ENCODE peak calls at places on chromosomes 4 and X, in nine cellular contexts. K, Z, D, Q, W, O, L, I and V are unnamed samples.

GRCh38 chr4:80370635-80371034 is 35.1 kb downstream of the CFAP299 start:
- DNase-seq in Q (no peak), O (no peak), W (no peak), L (no peak), Z (no peak), D (no peak), I (no peak), K (no peak), V (no peak)

GRCh38 chrX:50756276-50756675 is 57.7 kb downstream of the SHROOM4 start:
- DNase-seq in D (no peak), Q (no peak), L (no peak), Z (no peak), K (no peak), I (no peak), W (no peak), O (no peak), V (no peak)

GRCh38 chrX:118727686-118728339 is 407 bp downstream of the IL13RA1 start:
- DNase-seq in D (peak), K (no peak), L (no peak), Q (no peak), O (no peak), W (no peak), I (no peak), Z (peak), V (peak)

GRCh38 chrX:68732906-68733493 is 85.5 kb downstream of the STARD8 start:
- DNase-seq in W (peak), K (peak), Z (peak), O (peak), Q (peak), I (peak), L (no peak), D (peak), V (peak)

GRCh38 chr4:102438873-102439614 is 62.1 kb upstream of the NFKB1 start:
- DNase-seq in Z (peak), D (no peak), L (peak), K (no peak), W (no peak), Q (peak), O (peak), I (no peak), V (no peak)

GRCh38 chr4:181140037-181140603 is 1103.1 kb upstream of the TENM3 start:
- DNase-seq in Z (no peak), D (no peak), W (no peak), Q (no peak), L (peak), I (no peak), K (peak), O (no peak), V (no peak)

GRCh38 chr4:76836860-76837564 is 60.9 kb downstream of the SOWAHB start:
- DNase-seq in W (no peak), D (no peak), Z (no peak), I (no peak), K (no peak), O (no peak), L (no peak), Q (no peak), V (no peak)

GRCh38 chrX:9646471-9647038 is 119.1 kb downstream of the GPR143 start:
- DNase-seq in D (no peak), O (no peak), L (no peak), Z (no peak), I (no peak), Q (no peak), W (no peak), K (no peak), V (no peak)

GRCh38 chrX:31212856-31213748 is 141.3 kb upstream of the FTHL17 start:
- DNase-seq in L (no peak), Q (no peak), I (no peak), D (no peak), Z (no peak), O (no peak), K (no peak), W (no peak), V (no peak)

GRCh38 chr4:76897522-76898384 is at the start of gene SOWAHB:
- DNase-seq in L (no peak), O (peak), D (peak), K (no peak), Q (no peak), I (peak), Z (peak), W (no peak), V (no peak)

GRCh38 chr4:92305148-92305877 is 1.5 kb downstream of the GRID2 start:
- DNase-seq in O (peak), K (peak), D (peak), Z (no peak), I (peak), L (peak), Q (peak), W (no peak), V (peak)

GRCh38 chrX:123830309-123830708 is 29.5 kb upstream of the XIAP start:
- DNase-seq in I (no peak), W (no peak), O (peak), Q (no peak), D (peak), K (no peak), L (no peak), Z (peak), V (no peak)

GRCh38 chr4:140579278-140579677 is 10.5 kb upstream of the UCP1 start:
- DNase-seq in O (peak), Q (no peak), L (no peak), D (no peak), K (no peak), W (no peak), I (no peak), Z (no peak), V (peak)

GRCh38 chrX:119401569-119401968 is 2.4 kb downstream of the SLC25A43 start:
- DNase-seq in Z (no peak), W (no peak), Q (no peak), D (no peak), K (no peak), L (no peak), O (no peak), I (no peak), V (no peak)

GRCh38 chr4:132865458-132865857 is 283.6 kb upstream of the PCDH10 start:
- DNase-seq in L (no peak), O (no peak), W (no peak), Z (no peak), Q (no peak), I (no peak), K (no peak), D (no peak), V (no peak)

GRCh38 chr4:88439161-88439760 is 17.7 kb upstream of the HERC5 start:
- DNase-seq in Q (no peak), Z (no peak), W (no peak), D (no peak), O (peak), I (no peak), L (no peak), K (no peak), V (no peak)